ENCODE peak calls at places on chromosomes 2 and 18, in four cellular contexts. One of them, this sample, is unnamed.

GRCh38 chr2:216792222-216793001 is 67.5 kb downstream of the TNP1 start:
- DNase-seq in A549: no peak
- DNase-seq in suprapubic skin: peak
- DNase-seq in upper lobe of left lung: no peak
- DNase-seq in this sample: peak

GRCh38 chr2:12493031-12493513 is 223.7 kb upstream of the TRIB2 start:
- DNase-seq in suprapubic skin: no peak
- DNase-seq in A549: no peak
- DNase-seq in upper lobe of left lung: peak
- DNase-seq in this sample: no peak

GRCh38 chr2:95025406-95026319 is at the start of gene MAL:
- DNase-seq in suprapubic skin: no peak
- DNase-seq in upper lobe of left lung: no peak
- DNase-seq in A549: no peak
- DNase-seq in this sample: no peak

GRCh38 chr2:9908639-9909038 is 42.9 kb upstream of the GRHL1 start:
- DNase-seq in A549: no peak
- DNase-seq in upper lobe of left lung: no peak
- DNase-seq in suprapubic skin: no peak
- DNase-seq in this sample: no peak

GRCh38 chr2:230924470-230925341 is at the start of gene GPR55:
- DNase-seq in upper lobe of left lung: peak
- DNase-seq in suprapubic skin: peak
- DNase-seq in A549: peak
- DNase-seq in this sample: no peak

GRCh38 chr2:166112193-166112605 is 15.6 kb downstream of the SCN1A start:
- DNase-seq in upper lobe of left lung: no peak
- DNase-seq in A549: no peak
- DNase-seq in suprapubic skin: no peak
- DNase-seq in this sample: no peak

GRCh38 chr18:46156124-46156745 is 52.0 kb downstream of the HAUS1 start:
- DNase-seq in upper lobe of left lung: no peak
- DNase-seq in suprapubic skin: no peak
- DNase-seq in A549: no peak
- DNase-seq in this sample: no peak

GRCh38 chr2:25417715-25418369 is 76.1 kb upstream of the DNMT3A start:
- DNase-seq in A549: no peak
- DNase-seq in suprapubic skin: no peak
- DNase-seq in upper lobe of left lung: no peak
- DNase-seq in this sample: no peak

GRCh38 chr18:8949206-8949605 is 153.3 kb upstream of the NDUFV2 start:
- DNase-seq in upper lobe of left lung: no peak
- DNase-seq in A549: no peak
- DNase-seq in suprapubic skin: no peak
- DNase-seq in this sample: no peak

GRCh38 chr2:105734762-105735538 is 9.8 kb upstream of the NCK2 start:
- DNase-seq in suprapubic skin: peak
- DNase-seq in upper lobe of left lung: no peak
- DNase-seq in A549: no peak
- DNase-seq in this sample: no peak

GRCh38 chr2:33209976-33210375 is 263.2 kb downstream of the LTBP1 start:
- DNase-seq in suprapubic skin: no peak
- DNase-seq in A549: no peak
- DNase-seq in upper lobe of left lung: no peak
- DNase-seq in this sample: no peak

GRCh38 chr2:224442092-224442999 is 40.4 kb upstream of the FAM124B start:
- DNase-seq in A549: no peak
- DNase-seq in suprapubic skin: no peak
- DNase-seq in upper lobe of left lung: no peak
- DNase-seq in this sample: no peak

GRCh38 chr2:36578343-36579296 is 19.3 kb downstream of the FEZ2 start:
- DNase-seq in suprapubic skin: no peak
- DNase-seq in A549: peak
- DNase-seq in upper lobe of left lung: peak
- DNase-seq in this sample: no peak

GRCh38 chr18:902179-902718 is 2.4 kb upstream of the ADCYAP1 start:
- DNase-seq in suprapubic skin: no peak
- DNase-seq in A549: no peak
- DNase-seq in upper lobe of left lung: no peak
- DNase-seq in this sample: no peak

GRCh38 chr18:23106575-23106974 is 28.7 kb upstream of the CABLES1 start:
- DNase-seq in A549: peak
- DNase-seq in upper lobe of left lung: no peak
- DNase-seq in suprapubic skin: no peak
- DNase-seq in this sample: no peak

GRCh38 chr2:104249666-104250065 is 604.2 kb upstream of the POU3F3 start:
- DNase-seq in A549: no peak
- DNase-seq in suprapubic skin: no peak
- DNase-seq in upper lobe of left lung: no peak
- DNase-seq in this sample: no peak

GRCh38 chr2:99623613-99624012 is 133.8 kb upstream of the REV1 start:
- DNase-seq in suprapubic skin: no peak
- DNase-seq in A549: no peak
- DNase-seq in upper lobe of left lung: no peak
- DNase-seq in this sample: no peak

GRCh38 chr2:96549967-96550786 is 13.6 kb downstream of the ARID5A start:
- DNase-seq in suprapubic skin: peak
- DNase-seq in upper lobe of left lung: peak
- DNase-seq in A549: peak
- DNase-seq in this sample: no peak

GRCh38 chr2:19312949-19313348 is 45.5 kb downstream of the OSR1 start:
- DNase-seq in suprapubic skin: no peak
- DNase-seq in upper lobe of left lung: no peak
- DNase-seq in A549: peak
- DNase-seq in this sample: no peak

GRCh38 chr2:241391892-241392665 is 36.0 kb downstream of the FARP2 start:
- DNase-seq in upper lobe of left lung: peak
- DNase-seq in A549: no peak
- DNase-seq in suprapubic skin: no peak
- DNase-seq in this sample: no peak

GRCh38 chr2:11096591-11096990 is 58.7 kb upstream of the SLC66A3 start:
- DNase-seq in upper lobe of left lung: no peak
- DNase-seq in A549: no peak
- DNase-seq in suprapubic skin: peak
- DNase-seq in this sample: no peak

GRCh38 chr2:127388423-127389164 is 819 bp upstream of the MAP3K2 start:
- DNase-seq in upper lobe of left lung: no peak
- DNase-seq in suprapubic skin: no peak
- DNase-seq in A549: no peak
- DNase-seq in this sample: no peak

GRCh38 chr2:8462280-8462679 is 219.6 kb upstream of the ID2 start:
- DNase-seq in upper lobe of left lung: no peak
- DNase-seq in suprapubic skin: peak
- DNase-seq in A549: no peak
- DNase-seq in this sample: no peak

GRCh38 chr18:65035701-65036100 is 715.1 kb upstream of the CDH7 start:
- DNase-seq in suprapubic skin: no peak
- DNase-seq in A549: no peak
- DNase-seq in upper lobe of left lung: no peak
- DNase-seq in this sample: no peak

GRCh38 chr2:207469953-207470699 is 59.6 kb upstream of the CREB1 start:
- DNase-seq in upper lobe of left lung: no peak
- DNase-seq in A549: no peak
- DNase-seq in suprapubic skin: no peak
- DNase-seq in this sample: no peak

GRCh38 chr2:219122197-219122965 is 38.2 kb downstream of the NHEJ1 start:
- DNase-seq in suprapubic skin: no peak
- DNase-seq in upper lobe of left lung: no peak
- DNase-seq in A549: no peak
- DNase-seq in this sample: no peak

GRCh38 chr18:26656944-26657536 is 108.7 kb upstream of the KCTD1 start:
- DNase-seq in upper lobe of left lung: peak
- DNase-seq in suprapubic skin: peak
- DNase-seq in A549: peak
- DNase-seq in this sample: peak

GRCh38 chr2:42307180-42307579 is 53.8 kb downstream of the COX7A2L start:
- DNase-seq in suprapubic skin: no peak
- DNase-seq in upper lobe of left lung: no peak
- DNase-seq in A549: no peak
- DNase-seq in this sample: no peak

GRCh38 chr2:3355951-3356569 is 21.6 kb downstream of the EIPR1 start:
- DNase-seq in suprapubic skin: no peak
- DNase-seq in upper lobe of left lung: no peak
- DNase-seq in A549: no peak
- DNase-seq in this sample: no peak

GRCh38 chr18:22345733-22346132 is 72.0 kb downstream of the CTAGE1 start:
- DNase-seq in upper lobe of left lung: no peak
- DNase-seq in suprapubic skin: no peak
- DNase-seq in A549: no peak
- DNase-seq in this sample: no peak

GRCh38 chr2:230940476-230940815 is 15.4 kb upstream of the GPR55 start:
- DNase-seq in suprapubic skin: no peak
- DNase-seq in upper lobe of left lung: no peak
- DNase-seq in A549: no peak
- DNase-seq in this sample: no peak

GRCh38 chr2:219722276-219722883 is 95.0 kb downstream of the SLC4A3 start:
- DNase-seq in suprapubic skin: no peak
- DNase-seq in upper lobe of left lung: no peak
- DNase-seq in A549: no peak
- DNase-seq in this sample: no peak

GRCh38 chr2:238239872-238240760 is at the start of gene HES6:
- DNase-seq in suprapubic skin: peak
- DNase-seq in upper lobe of left lung: peak
- DNase-seq in A549: peak
- DNase-seq in this sample: peak
- TF ChIP-seq POLR2A in suprapubic skin: peak
- TF ChIP-seq POLR2A in upper lobe of left lung: peak
- TF ChIP-seq POLR2A in A549: peak
- TF ChIP-seq POLR2A in this sample: peak

DNA sequence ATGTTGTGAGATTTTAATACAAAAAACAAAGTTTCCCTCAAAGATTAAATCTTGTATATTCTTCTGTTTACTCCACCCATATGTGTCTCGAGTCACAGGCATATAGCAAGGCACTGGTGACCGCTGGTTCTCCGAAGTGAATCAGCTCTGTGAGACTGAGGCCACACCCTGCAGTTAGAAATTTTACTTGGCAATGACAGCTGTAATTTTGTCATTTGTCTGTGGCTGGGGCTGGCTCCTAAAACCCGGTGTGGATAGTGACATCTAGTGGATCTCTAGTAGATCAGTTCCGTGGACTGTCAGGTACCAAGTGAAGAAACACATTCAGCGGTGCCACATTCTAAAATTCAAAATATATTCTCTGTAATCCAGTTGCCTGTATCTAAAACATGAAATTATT is 278.0 kb downstream of the NEDD4L start:
- DNase-seq in upper lobe of left lung: peak
- DNase-seq in suprapubic skin: no peak
- DNase-seq in A549: peak
- DNase-seq in this sample: no peak
- TF ChIP-seq EP300 in upper lobe of left lung: peak
- TF ChIP-seq EP300 in suprapubic skin: no peak
- TF ChIP-seq EP300 in A549: no peak
- TF ChIP-seq EP300 in this sample: peak

DNA sequence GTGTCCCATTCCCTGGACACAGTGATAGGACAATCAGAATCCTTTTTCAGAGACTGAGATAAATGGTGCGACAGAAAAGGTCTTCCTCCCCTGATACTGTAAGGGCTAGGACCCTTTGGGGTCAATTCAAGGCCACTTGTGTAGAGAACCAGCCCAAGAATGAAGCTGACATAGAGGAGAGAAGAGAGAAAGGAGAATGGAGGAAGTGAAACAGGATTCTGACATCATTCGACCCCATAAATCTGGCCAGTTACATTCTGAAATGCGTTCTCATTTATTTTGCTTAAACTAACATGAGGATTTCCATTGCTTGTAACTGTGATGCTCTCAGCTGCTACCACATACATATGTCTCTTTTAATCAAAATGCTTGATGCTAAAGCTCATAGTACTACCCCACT is 148.1 kb downstream of the TMEM163 start:
- DNase-seq in upper lobe of left lung: no peak
- DNase-seq in suprapubic skin: no peak
- DNase-seq in A549: no peak
- DNase-seq in this sample: no peak
- H3K27ac ChIP-seq in upper lobe of left lung: no peak
- H3K27ac ChIP-seq in suprapubic skin: no peak
- H3K27ac ChIP-seq in A549: no peak
- H3K27ac ChIP-seq in this sample: no peak

GRCh38 chr2:150169230-150169629 is 318.2 kb downstream of the RND3 start:
- DNase-seq in suprapubic skin: no peak
- DNase-seq in upper lobe of left lung: peak
- DNase-seq in A549: no peak
- DNase-seq in this sample: no peak
- TF ChIP-seq POLR2A in suprapubic skin: no peak
- TF ChIP-seq POLR2A in upper lobe of left lung: no peak
- TF ChIP-seq POLR2A in A549: no peak
- TF ChIP-seq POLR2A in this sample: no peak

GRCh38 chr2:204483497-204484164 is 61.6 kb upstream of the PARD3B start:
- DNase-seq in A549: no peak
- DNase-seq in suprapubic skin: no peak
- DNase-seq in upper lobe of left lung: no peak
- DNase-seq in this sample: no peak
- TF ChIP-seq EP300 in A549: no peak
- TF ChIP-seq EP300 in suprapubic skin: no peak
- TF ChIP-seq EP300 in upper lobe of left lung: no peak
- TF ChIP-seq EP300 in this sample: no peak

GRCh38 chr2:108634591-108635160 is 84.6 kb upstream of the RANBP2 start:
- DNase-seq in suprapubic skin: no peak
- DNase-seq in A549: no peak
- DNase-seq in upper lobe of left lung: no peak
- DNase-seq in this sample: no peak
- H3K27ac ChIP-seq in suprapubic skin: no peak
- H3K27ac ChIP-seq in A549: no peak
- H3K27ac ChIP-seq in upper lobe of left lung: peak
- H3K27ac ChIP-seq in this sample: no peak

GRCh38 chr2:181185428-181185827 is 205.0 kb downstream of the UBE2E3 start:
- DNase-seq in suprapubic skin: no peak
- DNase-seq in upper lobe of left lung: no peak
- DNase-seq in A549: no peak
- DNase-seq in this sample: no peak
- TF ChIP-seq POLR2A in suprapubic skin: no peak
- TF ChIP-seq POLR2A in upper lobe of left lung: no peak
- TF ChIP-seq POLR2A in A549: no peak
- TF ChIP-seq POLR2A in this sample: no peak